ENCODE peak calls at places on chromosomes 4 and X, in six cellular contexts. One of them, this sample, is unnamed.

GRCh38 chr4:83112239-83112638 is 2.3 kb downstream of the PLAC8 start:
- DNase-seq in SK-N-SH: no peak
- DNase-seq in HCT116: no peak
- DNase-seq in GM12878: peak; percentile 86
- DNase-seq in HepG2: peak; percentile 12
- DNase-seq in K562: no peak
- DNase-seq in this sample: no peak

GRCh38 chr4:87073187-87073569 is 138.4 kb downstream of the AFF1 start:
- DNase-seq in K562: no peak
- DNase-seq in HepG2: peak; percentile 7
- DNase-seq in HCT116: no peak
- DNase-seq in SK-N-SH: no peak
- DNase-seq in GM12878: peak; percentile 61
- DNase-seq in this sample: no peak

GRCh38 chrX:19072372-19072771 is 49.9 kb downstream of the ADGRG2 start:
- DNase-seq in HCT116: no peak
- DNase-seq in K562: no peak
- DNase-seq in SK-N-SH: no peak
- DNase-seq in HepG2: peak; percentile 34
- DNase-seq in GM12878: no peak
- DNase-seq in this sample: peak; percentile 5

GRCh38 chr4:37983951-37984350 is 23.8 kb downstream of the PTTG2 start:
- DNase-seq in K562: no peak
- DNase-seq in SK-N-SH: no peak
- DNase-seq in HepG2: no peak
- DNase-seq in HCT116: no peak
- DNase-seq in GM12878: no peak
- DNase-seq in this sample: no peak

GRCh38 chr4:158172196-158172557 is 648 bp downstream of the GASK1B start:
- DNase-seq in GM12878: no peak
- DNase-seq in K562: no peak
- DNase-seq in SK-N-SH: no peak
- DNase-seq in HCT116: no peak
- DNase-seq in HepG2: no peak
- DNase-seq in this sample: no peak

GRCh38 chr4:113872426-113873260 is 106.8 kb downstream of the ARSJ start:
- DNase-seq in HCT116: no peak
- DNase-seq in HepG2: no peak
- DNase-seq in SK-N-SH: no peak
- DNase-seq in GM12878: no peak
- DNase-seq in K562: no peak
- DNase-seq in this sample: no peak

GRCh38 chr4:205097-205756 is 80.9 kb downstream of the ZNF718 start:
- DNase-seq in SK-N-SH: no peak
- DNase-seq in GM12878: no peak
- DNase-seq in HepG2: no peak
- DNase-seq in K562: no peak
- DNase-seq in HCT116: no peak
- DNase-seq in this sample: no peak

GRCh38 chrX:137031517-137032377 is 2.0 kb downstream of the GPR101 start:
- DNase-seq in K562: peak; percentile 30
- DNase-seq in HCT116: no peak
- DNase-seq in GM12878: peak; percentile 5
- DNase-seq in HepG2: no peak
- DNase-seq in SK-N-SH: peak; percentile 72
- DNase-seq in this sample: no peak

GRCh38 chr4:168832746-168833575 is 177.1 kb downstream of the CBR4 start:
- DNase-seq in HCT116: no peak
- DNase-seq in HepG2: no peak
- DNase-seq in SK-N-SH: peak; percentile 84
- DNase-seq in GM12878: no peak
- DNase-seq in K562: no peak
- DNase-seq in this sample: no peak

GRCh38 chr4:76087007-76087769 is 12.7 kb downstream of the ART3 start:
- DNase-seq in K562: peak; percentile 71
- DNase-seq in HepG2: peak; percentile 86
- DNase-seq in HCT116: peak; percentile 62
- DNase-seq in GM12878: no peak
- DNase-seq in SK-N-SH: peak; percentile 51
- DNase-seq in this sample: peak; percentile 8

GRCh38 chr4:28211714-28212470 is 1351.3 kb downstream of the STIM2 start:
- DNase-seq in K562: no peak
- DNase-seq in HCT116: no peak
- DNase-seq in GM12878: no peak
- DNase-seq in SK-N-SH: no peak
- DNase-seq in HepG2: no peak
- DNase-seq in this sample: no peak

GRCh38 chr4:184386271-184386781 is 88.0 kb downstream of the IRF2 start:
- DNase-seq in SK-N-SH: no peak
- DNase-seq in HCT116: no peak
- DNase-seq in HepG2: no peak
- DNase-seq in GM12878: no peak
- DNase-seq in K562: peak; percentile 85
- DNase-seq in this sample: no peak

GRCh38 chr4:159503243-159503642 is 400.4 kb downstream of the RAPGEF2 start:
- DNase-seq in HepG2: no peak
- DNase-seq in HCT116: no peak
- DNase-seq in K562: no peak
- DNase-seq in SK-N-SH: no peak
- DNase-seq in GM12878: no peak
- DNase-seq in this sample: no peak

GRCh38 chr4:143343276-143343831 is 6.7 kb downstream of the GAB1 start:
- DNase-seq in K562: no peak
- DNase-seq in GM12878: no peak
- DNase-seq in SK-N-SH: no peak
- DNase-seq in HCT116: no peak
- DNase-seq in HepG2: no peak
- DNase-seq in this sample: no peak

GRCh38 chrX:33211356-33212254 is at the start of gene DMD:
- DNase-seq in SK-N-SH: no peak
- DNase-seq in HCT116: no peak
- DNase-seq in HepG2: peak; percentile 1
- DNase-seq in K562: no peak
- DNase-seq in GM12878: no peak
- DNase-seq in this sample: no peak

GRCh38 chr4:48112017-48112667 is 21.9 kb downstream of the TXK start:
- DNase-seq in SK-N-SH: no peak
- DNase-seq in HCT116: no peak
- DNase-seq in GM12878: no peak
- DNase-seq in HepG2: no peak
- DNase-seq in K562: no peak
- DNase-seq in this sample: no peak

GRCh38 chr4:158996669-158997074 is 106.2 kb upstream of the RAPGEF2 start:
- DNase-seq in HepG2: no peak
- DNase-seq in SK-N-SH: no peak
- DNase-seq in K562: no peak
- DNase-seq in HCT116: peak; percentile 93
- DNase-seq in GM12878: no peak
- DNase-seq in this sample: peak; percentile 88

GRCh38 chr4:186134254-186134653 is 29.8 kb downstream of the FAM149A start:
- DNase-seq in GM12878: peak; percentile 72
- DNase-seq in HCT116: no peak
- DNase-seq in K562: no peak
- DNase-seq in HepG2: no peak
- DNase-seq in SK-N-SH: no peak
- DNase-seq in this sample: no peak

GRCh38 chr4:145153904-145154298 is 26.5 kb downstream of the OTUD4 start:
- DNase-seq in GM12878: no peak
- DNase-seq in HepG2: no peak
- DNase-seq in SK-N-SH: no peak
- DNase-seq in HCT116: no peak
- DNase-seq in K562: no peak
- DNase-seq in this sample: no peak

GRCh38 chr4:154152546-154152945 is 339.1 kb downstream of the DCHS2 start:
- DNase-seq in SK-N-SH: no peak
- DNase-seq in K562: no peak
- DNase-seq in HCT116: no peak
- DNase-seq in GM12878: no peak
- DNase-seq in HepG2: no peak
- DNase-seq in this sample: no peak

GRCh38 chr4:86717651-86718050 is 123.5 kb downstream of the PTPN13 start:
- DNase-seq in SK-N-SH: no peak
- DNase-seq in HCT116: no peak
- DNase-seq in K562: no peak
- DNase-seq in GM12878: no peak
- DNase-seq in HepG2: no peak
- DNase-seq in this sample: no peak

GRCh38 chr4:101279377-101279871 is 67.9 kb downstream of the PPP3CA start:
- DNase-seq in K562: no peak
- DNase-seq in SK-N-SH: peak; percentile 17
- DNase-seq in HepG2: no peak
- DNase-seq in GM12878: no peak
- DNase-seq in HCT116: no peak
- DNase-seq in this sample: no peak

GRCh38 chrX:136147966-136148365 is 633 bp downstream of the FHL1 start:
- DNase-seq in GM12878: no peak
- DNase-seq in HCT116: no peak
- DNase-seq in HepG2: no peak
- DNase-seq in K562: no peak
- DNase-seq in SK-N-SH: no peak
- DNase-seq in this sample: no peak

GRCh38 chr4:112296949-112297483 is at the start of gene ALPK1:
- DNase-seq in SK-N-SH: peak; percentile 12
- DNase-seq in K562: peak; percentile 60
- DNase-seq in HCT116: peak; percentile 88
- DNase-seq in GM12878: no peak
- DNase-seq in HepG2: peak; percentile 33
- DNase-seq in this sample: no peak

GRCh38 chr4:105909699-105910340 is 14.5 kb downstream of the NPNT start:
- DNase-seq in HCT116: peak; percentile 60
- DNase-seq in GM12878: no peak
- DNase-seq in SK-N-SH: no peak
- DNase-seq in K562: no peak
- DNase-seq in HepG2: no peak
- DNase-seq in this sample: no peak
- TF ChIP-seq REST in HCT116: no peak
- TF ChIP-seq REST in GM12878: no peak
- TF ChIP-seq REST in SK-N-SH: no peak
- TF ChIP-seq REST in K562: no peak
- TF ChIP-seq REST in HepG2: no peak
- TF ChIP-seq REST in this sample: no peak

DNA sequence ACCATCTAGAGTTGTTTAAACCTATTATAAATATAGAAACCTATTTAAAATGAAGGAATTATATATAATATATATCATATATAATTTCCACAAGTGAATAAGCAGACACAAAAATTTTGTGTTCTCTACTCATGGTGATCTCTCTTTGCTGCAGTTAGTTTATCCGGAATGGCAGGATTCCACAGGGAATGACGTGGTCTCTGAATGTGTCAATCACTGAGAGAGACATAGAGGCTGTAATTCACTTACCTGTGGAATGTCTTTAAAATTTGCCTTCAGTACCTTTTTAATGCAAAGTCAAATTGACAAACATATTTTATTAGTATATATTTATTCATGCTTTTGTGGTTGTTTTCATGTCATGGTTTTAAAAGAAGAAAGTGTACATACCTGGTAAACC is 669.3 kb downstream of the NLGN4X start:
- DNase-seq in HepG2: no peak
- DNase-seq in SK-N-SH: no peak
- DNase-seq in HCT116: no peak
- DNase-seq in GM12878: no peak
- DNase-seq in K562: no peak
- DNase-seq in this sample: no peak
- TF ChIP-seq SIN3A in HepG2: no peak
- TF ChIP-seq SIN3A in SK-N-SH: no peak
- TF ChIP-seq SIN3A in HCT116: no peak
- TF ChIP-seq SIN3A in GM12878: no peak
- TF ChIP-seq SIN3A in K562: no peak
- TF ChIP-seq SIN3A in this sample: no peak

DNA sequence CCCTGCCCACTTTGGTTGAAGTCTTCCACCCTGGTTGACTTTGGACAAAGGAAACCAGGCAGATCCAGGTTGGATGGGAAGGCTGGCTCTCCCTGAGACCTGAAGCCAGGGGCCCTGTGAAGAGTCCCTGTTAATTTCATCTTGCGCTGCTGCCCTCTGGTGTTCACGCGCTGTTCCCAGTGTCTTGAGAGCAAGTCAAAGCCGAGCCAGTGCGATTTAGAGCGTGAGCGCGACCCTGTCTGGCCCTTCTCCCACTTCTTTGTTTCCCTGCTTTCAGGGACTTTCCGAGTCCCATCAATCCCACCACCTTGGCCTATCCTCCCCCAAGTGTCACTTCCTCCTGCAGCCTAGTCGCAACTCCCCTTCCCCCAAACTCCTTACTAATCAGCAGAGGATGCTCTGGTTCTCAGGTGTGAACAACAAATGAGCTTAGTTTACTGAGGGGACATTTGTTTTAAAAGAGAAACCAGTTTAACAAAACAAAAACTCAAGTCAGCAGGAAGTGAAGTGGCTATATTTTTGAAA is 25.8 kb upstream of the CHRNA9 start:
- DNase-seq in SK-N-SH: peak; percentile 70
- DNase-seq in GM12878: peak; percentile 92
- DNase-seq in HepG2: peak; percentile 64
- DNase-seq in HCT116: peak; percentile 77
- DNase-seq in K562: peak; percentile 74
- DNase-seq in this sample: peak; percentile 61
- TF ChIP-seq REST in SK-N-SH: no peak
- TF ChIP-seq REST in GM12878: no peak
- TF ChIP-seq REST in HepG2: no peak
- TF ChIP-seq REST in HCT116: no peak
- TF ChIP-seq REST in K562: no peak
- TF ChIP-seq REST in this sample: no peak

GRCh38 chr4:90121961-90122748 is 5.0 kb upstream of the CCSER1 start:
- DNase-seq in HCT116: no peak
- DNase-seq in K562: no peak
- DNase-seq in HepG2: no peak
- DNase-seq in GM12878: no peak
- DNase-seq in SK-N-SH: no peak
- DNase-seq in this sample: no peak

GRCh38 chr4:90127223-90127705 is at the start of gene CCSER1:
- DNase-seq in GM12878: no peak
- DNase-seq in HCT116: peak; percentile 61
- DNase-seq in SK-N-SH: peak; percentile 90
- DNase-seq in HepG2: no peak
- DNase-seq in K562: no peak
- DNase-seq in this sample: no peak

GRCh38 chr4:90126805-90127204 is 389 bp upstream of the CCSER1 start:
- DNase-seq in GM12878: no peak
- DNase-seq in SK-N-SH: no peak
- DNase-seq in K562: no peak
- DNase-seq in HCT116: no peak
- DNase-seq in HepG2: no peak
- DNase-seq in this sample: no peak

DNA sequence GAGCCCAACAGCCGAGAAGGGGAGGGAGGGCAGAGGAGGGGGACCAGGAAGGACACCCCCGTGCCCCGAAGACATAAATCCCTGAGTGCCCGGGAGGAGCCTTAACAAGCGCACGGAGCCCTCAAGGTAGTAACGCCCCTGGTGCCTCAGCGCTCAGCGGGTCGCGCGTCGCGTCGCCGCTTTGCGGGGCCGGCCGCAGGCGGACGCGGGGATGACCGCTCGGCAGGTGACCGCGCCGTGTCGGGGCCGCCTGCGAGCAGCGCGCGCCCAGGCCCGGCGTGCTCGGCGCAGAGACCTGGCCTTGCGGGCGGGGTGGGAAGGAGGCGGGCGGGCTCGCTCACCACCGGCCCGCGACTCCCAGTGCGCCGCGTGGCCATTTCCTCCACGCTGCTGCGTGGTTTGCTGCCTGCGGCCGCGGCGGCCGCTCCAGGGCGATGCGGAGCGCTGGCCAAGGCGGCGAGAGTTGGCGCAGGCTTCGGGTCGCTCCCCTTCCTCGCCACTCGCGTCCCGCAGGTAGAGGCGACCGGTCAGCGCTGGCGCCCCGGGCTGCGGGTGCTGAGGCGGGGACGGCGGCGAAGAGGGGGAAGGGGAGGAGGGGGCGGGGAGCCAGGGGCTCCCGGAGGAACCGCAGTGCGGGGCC is 632 bp downstream of the CCSER1 start:
- DNase-seq in HepG2: no peak
- DNase-seq in K562: no peak
- DNase-seq in HCT116: no peak
- DNase-seq in SK-N-SH: peak; percentile 72
- DNase-seq in GM12878: no peak
- DNase-seq in this sample: no peak
- TF ChIP-seq SIN3A in HepG2: no peak
- TF ChIP-seq SIN3A in K562: no peak
- TF ChIP-seq SIN3A in HCT116: no peak
- TF ChIP-seq SIN3A in SK-N-SH: no peak
- TF ChIP-seq SIN3A in GM12878: no peak
- TF ChIP-seq SIN3A in this sample: no peak

This sample was measured in Panc1.